ENCODE peak calls at places on chromosomes 16 and 17, in seven cellular contexts. E is HFFc6, G is astrocyte of the hippocampus, C is NCI-H510A, S is left ventricle myocardium inferior, L is T-helper 2 cell, I is kidney epithelial cell. Y is an unnamed sample.

GRCh38 chr16:35741546-35741945 is 2282.1 kb downstream of the TP53TG3F start:
- DNase-seq in E (no peak), G (no peak), C (no peak), S (no peak), L (no peak), I (no peak), Y (no peak)

GRCh38 chr16:53945996-53946395 is 242.0 kb downstream of the FTO start:
- DNase-seq in E (peak), G (peak), C (no peak), S (no peak), L (no peak), I (no peak), Y (no peak)

GRCh38 chr16:2497116-2497630 is 16.6 kb upstream of the ATP6V0C start:
- DNase-seq in E (no peak), G (peak), C (no peak), S (peak), L (no peak), I (no peak), Y (no peak)

GRCh38 chr16:57600048-57600835 is 28.2 kb upstream of the ADGRG1 start:
- DNase-seq in E (no peak), G (peak), C (peak), S (no peak), L (no peak), I (no peak), Y (peak)

GRCh38 chr17:42560246-42560645 is 1.7 kb upstream of the COASY start:
- DNase-seq in E (no peak), G (no peak), C (no peak), S (no peak), L (no peak), I (no peak), Y (no peak)

GRCh38 chr16:50497592-50497991 is 50.6 kb upstream of the NKD1 start:
- DNase-seq in E (peak), G (peak), C (no peak), S (no peak), L (no peak), I (peak), Y (no peak)

GRCh38 chr17:32609085-32609484 is 122.3 kb downstream of the CDK5R1 start:
- DNase-seq in E (peak), G (peak), C (no peak), S (peak), L (peak), I (peak), Y (no peak)

GRCh38 chr17:11340798-11341197 is 99.8 kb downstream of the SHISA6 start:
- DNase-seq in E (no peak), G (no peak), C (no peak), S (no peak), L (no peak), I (no peak), Y (no peak)

GRCh38 chr17:74042744-74043486 is 160.6 kb upstream of the RPL38 start:
- DNase-seq in E (peak), G (peak), C (no peak), S (no peak), L (peak), I (peak), Y (peak)

GRCh38 chr17:33178641-33179040 is 114.5 kb downstream of the ASIC2 start:
- DNase-seq in E (no peak), G (no peak), C (no peak), S (no peak), L (no peak), I (no peak), Y (no peak)

GRCh38 chr17:49914664-49915063 is 54.3 kb upstream of the DLX4 start:
- DNase-seq in E (no peak), G (no peak), C (no peak), S (no peak), L (no peak), I (no peak), Y (no peak)

GRCh38 chr16:85902366-85903155 is 3.6 kb downstream of the IRF8 start:
- DNase-seq in E (no peak), G (no peak), C (no peak), S (no peak), L (no peak), I (no peak), Y (no peak)

GRCh38 chr16:73034374-73034773 is 13.6 kb downstream of the ZFHX3 start:
- DNase-seq in E (no peak), G (no peak), C (no peak), S (no peak), L (no peak), I (no peak), Y (no peak)

GRCh38 chr16:6481894-6482293 is 850.8 kb upstream of the RBFOX1 start:
- DNase-seq in E (no peak), G (no peak), C (no peak), S (no peak), L (no peak), I (no peak), Y (no peak)

GRCh38 chr17:46868689-46869187 is 17.4 kb downstream of the WNT9B start:
- DNase-seq in E (no peak), G (no peak), C (no peak), S (no peak), L (no peak), I (no peak), Y (no peak)

GRCh38 chr16:85451646-85452363 is 161.3 kb upstream of the GSE1 start:
- DNase-seq in E (no peak), G (no peak), C (no peak), S (no peak), L (no peak), I (no peak), Y (no peak)

GRCh38 chr16:56637814-56638750 is at the start of gene MT1A:
- DNase-seq in E (no peak), G (peak), C (no peak), S (peak), L (no peak), I (no peak), Y (no peak)

GRCh38 chr17:792277-792676 is 10.1 kb downstream of the MRM3 start:
- DNase-seq in E (no peak), G (peak), C (no peak), S (no peak), L (no peak), I (no peak), Y (no peak)

GRCh38 chr16:65121870-65122723 is at the start of gene CDH11:
- DNase-seq in E (peak), G (peak), C (peak), S (peak), L (no peak), I (no peak), Y (peak)

GRCh38 chr17:38358586-38359513 is 7.2 kb downstream of the SOCS7 start:
- DNase-seq in E (no peak), G (peak), C (no peak), S (no peak), L (no peak), I (no peak), Y (no peak)

GRCh38 chr17:43092891-43093290 is 32.3 kb downstream of the BRCA1 start:
- DNase-seq in E (no peak), G (peak), C (no peak), S (no peak), L (no peak), I (no peak), Y (no peak)

GRCh38 chr16:84795338-84796053 is 24.3 kb upstream of the CRISPLD2 start:
- DNase-seq in E (peak), G (no peak), C (no peak), S (peak), L (no peak), I (peak), Y (no peak)

GRCh38 chr16:89764711-89765201 is 43.4 kb downstream of the ZNF276 start:
- DNase-seq in E (no peak), G (no peak), C (no peak), S (no peak), L (no peak), I (no peak), Y (peak)

GRCh38 chr17:14010999-14011692 is 58.2 kb upstream of the COX10 start:
- DNase-seq in E (no peak), G (no peak), C (no peak), S (no peak), L (no peak), I (no peak), Y (no peak)